ENCODE peak calls at places on chromosomes 12 and 14, in six cellular contexts. One of them, this sample, is unnamed.

GRCh38 chr14:71478542-71478941 is 453.7 kb upstream of the RGS6 start:
- DNase-seq in prostate gland: no peak
- DNase-seq in neural progenitor cell: no peak
- DNase-seq in AG04450: no peak
- DNase-seq in astrocyte: peak; percentile 66
- DNase-seq in heart left ventricle: no peak
- DNase-seq in this sample: no peak

GRCh38 chr12:47158792-47159191 is 79.0 kb upstream of the AMIGO2 start:
- DNase-seq in prostate gland: no peak
- DNase-seq in neural progenitor cell: no peak
- DNase-seq in AG04450: no peak
- DNase-seq in astrocyte: peak; percentile 18
- DNase-seq in heart left ventricle: no peak
- DNase-seq in this sample: no peak

GRCh38 chr14:104706733-104707628 is 17.0 kb upstream of the ADSS1 start:
- DNase-seq in prostate gland: no peak
- DNase-seq in neural progenitor cell: no peak
- DNase-seq in AG04450: no peak
- DNase-seq in astrocyte: no peak
- DNase-seq in heart left ventricle: no peak
- DNase-seq in this sample: no peak

GRCh38 chr12:24396266-24396665 is 446.8 kb upstream of the SOX5 start:
- DNase-seq in prostate gland: no peak
- DNase-seq in neural progenitor cell: peak; percentile 47
- DNase-seq in AG04450: no peak
- DNase-seq in astrocyte: no peak
- DNase-seq in heart left ventricle: no peak
- DNase-seq in this sample: no peak

GRCh38 chr12:3728686-3729085 is 24.2 kb downstream of the CRACR2A start:
- DNase-seq in prostate gland: no peak
- DNase-seq in neural progenitor cell: no peak
- DNase-seq in AG04450: no peak
- DNase-seq in astrocyte: no peak
- DNase-seq in heart left ventricle: no peak
- DNase-seq in this sample: no peak

GRCh38 chr12:13534242-13534641 is 337.7 kb downstream of the EMP1 start:
- DNase-seq in prostate gland: no peak
- DNase-seq in neural progenitor cell: peak; percentile 28
- DNase-seq in AG04450: no peak
- DNase-seq in astrocyte: no peak
- DNase-seq in heart left ventricle: no peak
- DNase-seq in this sample: no peak

GRCh38 chr14:102538598-102539543 is 29.3 kb upstream of the ANKRD9 start:
- DNase-seq in prostate gland: no peak
- DNase-seq in neural progenitor cell: no peak
- DNase-seq in AG04450: no peak
- DNase-seq in astrocyte: no peak
- DNase-seq in heart left ventricle: no peak
- DNase-seq in this sample: no peak

GRCh38 chr14:39467889-39468524 is 35.8 kb upstream of the FBXO33 start:
- DNase-seq in prostate gland: no peak
- DNase-seq in neural progenitor cell: peak; percentile 71
- DNase-seq in AG04450: no peak
- DNase-seq in astrocyte: peak; percentile 22
- DNase-seq in heart left ventricle: no peak
- DNase-seq in this sample: no peak

GRCh38 chr14:35705636-35706035 is 103.5 kb downstream of the RALGAPA1 start:
- DNase-seq in prostate gland: no peak
- DNase-seq in neural progenitor cell: no peak
- DNase-seq in AG04450: no peak
- DNase-seq in astrocyte: no peak
- DNase-seq in heart left ventricle: no peak
- DNase-seq in this sample: no peak

GRCh38 chr12:107801150-107801549 is 26.6 kb downstream of the ASCL4 start:
- DNase-seq in prostate gland: no peak
- DNase-seq in neural progenitor cell: no peak
- DNase-seq in AG04450: no peak
- DNase-seq in astrocyte: peak; percentile 73
- DNase-seq in heart left ventricle: no peak
- DNase-seq in this sample: no peak

GRCh38 chr12:57852195-57852594 is 5.7 kb upstream of the CTDSP2 start:
- DNase-seq in prostate gland: peak; percentile 17
- DNase-seq in neural progenitor cell: no peak
- DNase-seq in AG04450: no peak
- DNase-seq in astrocyte: no peak
- DNase-seq in heart left ventricle: peak; percentile 76
- DNase-seq in this sample: no peak

GRCh38 chr14:72559669-72560068 is 334.2 kb downstream of the DPF3 start:
- DNase-seq in prostate gland: no peak
- DNase-seq in neural progenitor cell: no peak
- DNase-seq in AG04450: no peak
- DNase-seq in astrocyte: no peak
- DNase-seq in heart left ventricle: no peak
- DNase-seq in this sample: peak; percentile 12

GRCh38 chr12:45730116-45730841 is 773 bp downstream of the ARID2 start:
- DNase-seq in prostate gland: peak; percentile 21
- DNase-seq in neural progenitor cell: peak; percentile 76
- DNase-seq in AG04450: no peak
- DNase-seq in astrocyte: peak; percentile 46
- DNase-seq in heart left ventricle: peak; percentile 58
- DNase-seq in this sample: peak; percentile 11

GRCh38 chr12:110179291-110179690 is 55.1 kb downstream of the IFT81 start:
- DNase-seq in prostate gland: no peak
- DNase-seq in neural progenitor cell: no peak
- DNase-seq in AG04450: no peak
- DNase-seq in astrocyte: peak; percentile 58
- DNase-seq in heart left ventricle: no peak
- DNase-seq in this sample: no peak

GRCh38 chr12:100675432-100675831 is 101.9 kb downstream of the GAS2L3 start:
- DNase-seq in prostate gland: no peak
- DNase-seq in neural progenitor cell: no peak
- DNase-seq in AG04450: peak; percentile 47
- DNase-seq in astrocyte: peak; percentile 34
- DNase-seq in heart left ventricle: peak; percentile 52
- DNase-seq in this sample: no peak

GRCh38 chr14:51395361-51395849 is 155.4 kb downstream of the TMX1 start:
- DNase-seq in prostate gland: peak; percentile 80
- DNase-seq in neural progenitor cell: peak; percentile 37
- DNase-seq in AG04450: peak; percentile 82
- DNase-seq in astrocyte: peak; percentile 81
- DNase-seq in heart left ventricle: peak; percentile 66
- DNase-seq in this sample: peak; percentile 88

GRCh38 chr12:116130431-116130830 is 147.1 kb downstream of the MED13L start:
- DNase-seq in prostate gland: no peak
- DNase-seq in neural progenitor cell: no peak
- DNase-seq in AG04450: no peak
- DNase-seq in astrocyte: peak; percentile 78
- DNase-seq in heart left ventricle: no peak
- DNase-seq in this sample: no peak

GRCh38 chr14:37588956-37589737 is 5.9 kb downstream of the FOXA1 start:
- DNase-seq in prostate gland: no peak
- DNase-seq in neural progenitor cell: peak; percentile 32
- DNase-seq in AG04450: no peak
- DNase-seq in astrocyte: no peak
- DNase-seq in heart left ventricle: no peak
- DNase-seq in this sample: no peak

GRCh38 chr12:38137716-38138115 is 178.9 kb upstream of the ALG10B start:
- DNase-seq in prostate gland: no peak
- DNase-seq in neural progenitor cell: no peak
- DNase-seq in AG04450: no peak
- DNase-seq in astrocyte: no peak
- DNase-seq in heart left ventricle: no peak
- DNase-seq in this sample: no peak

GRCh38 chr14:52267501-52268190 is at the start of gene PTGDR:
- DNase-seq in prostate gland: no peak
- DNase-seq in neural progenitor cell: peak; percentile 70
- DNase-seq in AG04450: no peak
- DNase-seq in astrocyte: peak; percentile 8
- DNase-seq in heart left ventricle: peak; percentile 47
- DNase-seq in this sample: no peak

GRCh38 chr14:96626916-96627315 is 124.7 kb downstream of the PAPOLA start:
- DNase-seq in prostate gland: no peak
- DNase-seq in neural progenitor cell: no peak
- DNase-seq in AG04450: no peak
- DNase-seq in astrocyte: no peak
- DNase-seq in heart left ventricle: no peak
- DNase-seq in this sample: no peak

GRCh38 chr14:37616853-37617252 is 21.4 kb downstream of the TTC6 start:
- DNase-seq in prostate gland: no peak
- DNase-seq in neural progenitor cell: no peak
- DNase-seq in AG04450: no peak
- DNase-seq in astrocyte: no peak
- DNase-seq in heart left ventricle: no peak
- DNase-seq in this sample: no peak

GRCh38 chr12:6958609-6959375 is 7.6 kb downstream of the PTPN6 start:
- DNase-seq in prostate gland: no peak
- DNase-seq in neural progenitor cell: no peak
- DNase-seq in AG04450: no peak
- DNase-seq in astrocyte: no peak
- DNase-seq in heart left ventricle: peak; percentile 54
- DNase-seq in this sample: no peak

GRCh38 chr12:104603545-104603973 is 146.8 kb downstream of the CHST11 start:
- DNase-seq in prostate gland: no peak
- DNase-seq in neural progenitor cell: no peak
- DNase-seq in AG04450: no peak
- DNase-seq in astrocyte: peak; percentile 90
- DNase-seq in heart left ventricle: no peak
- DNase-seq in this sample: peak; percentile 45

GRCh38 chr12:56749853-56750252 is 2.3 kb downstream of the PRIM1 start:
- DNase-seq in prostate gland: no peak
- DNase-seq in neural progenitor cell: no peak
- DNase-seq in AG04450: no peak
- DNase-seq in astrocyte: no peak
- DNase-seq in heart left ventricle: no peak
- DNase-seq in this sample: no peak

GRCh38 chr12:11836964-11837286 is 187.5 kb downstream of the ETV6 start:
- DNase-seq in prostate gland: no peak
- DNase-seq in neural progenitor cell: no peak
- DNase-seq in AG04450: no peak
- DNase-seq in astrocyte: no peak
- DNase-seq in heart left ventricle: no peak
- DNase-seq in this sample: no peak

GRCh38 chr12:11834104-11834812 is 184.8 kb downstream of the ETV6 start:
- DNase-seq in prostate gland: no peak
- DNase-seq in neural progenitor cell: no peak
- DNase-seq in AG04450: no peak
- DNase-seq in astrocyte: peak; percentile 40
- DNase-seq in heart left ventricle: no peak
- DNase-seq in this sample: no peak

GRCh38 chr12:11836282-11836963 is 186.9 kb downstream of the ETV6 start:
- DNase-seq in prostate gland: no peak
- DNase-seq in neural progenitor cell: no peak
- DNase-seq in AG04450: no peak
- DNase-seq in astrocyte: no peak
- DNase-seq in heart left ventricle: peak; percentile 53
- DNase-seq in this sample: no peak

GRCh38 chr12:11833174-11833895 is 183.9 kb downstream of the ETV6 start:
- DNase-seq in prostate gland: no peak
- DNase-seq in neural progenitor cell: no peak
- DNase-seq in AG04450: no peak
- DNase-seq in astrocyte: no peak
- DNase-seq in heart left ventricle: no peak
- DNase-seq in this sample: no peak

GRCh38 chr12:11834925-11835324 is 185.5 kb downstream of the ETV6 start:
- DNase-seq in prostate gland: no peak
- DNase-seq in neural progenitor cell: no peak
- DNase-seq in AG04450: no peak
- DNase-seq in astrocyte: no peak
- DNase-seq in heart left ventricle: no peak
- DNase-seq in this sample: no peak
- H3K27ac ChIP-seq in prostate gland: no peak overlapping the region
- H3K27ac ChIP-seq in neural progenitor cell: no peak overlapping the region
- H3K27ac ChIP-seq in AG04450: no peak overlapping the region
- H3K27ac ChIP-seq in astrocyte: no peak overlapping the region
- H3K27ac ChIP-seq in heart left ventricle: no peak overlapping the region
- H3K27ac ChIP-seq in this sample: no peak overlapping the region

GRCh38 chr14:103543140-103543539 is 14.1 kb downstream of the TRMT61A start:
- DNase-seq in prostate gland: no peak
- DNase-seq in neural progenitor cell: no peak
- DNase-seq in AG04450: no peak
- DNase-seq in astrocyte: no peak
- DNase-seq in heart left ventricle: peak; percentile 28
- DNase-seq in this sample: no peak

GRCh38 chr14:103540816-103541493 is 12.0 kb downstream of the TRMT61A start:
- DNase-seq in prostate gland: no peak
- DNase-seq in neural progenitor cell: no peak
- DNase-seq in AG04450: no peak
- DNase-seq in astrocyte: no peak
- DNase-seq in heart left ventricle: peak; percentile 39
- DNase-seq in this sample: peak; percentile 46

GRCh38 chr14:103541494-103541943 is 12.5 kb downstream of the TRMT61A start:
- DNase-seq in prostate gland: no peak
- DNase-seq in neural progenitor cell: no peak
- DNase-seq in AG04450: no peak
- DNase-seq in astrocyte: no peak
- DNase-seq in heart left ventricle: peak; percentile 22
- DNase-seq in this sample: no peak

GRCh38 chr14:103542545-103543088 is 13.6 kb downstream of the TRMT61A start:
- DNase-seq in prostate gland: no peak
- DNase-seq in neural progenitor cell: peak; percentile 97
- DNase-seq in AG04450: no peak
- DNase-seq in astrocyte: no peak
- DNase-seq in heart left ventricle: peak; percentile 83
- DNase-seq in this sample: no peak

GRCh38 chr14:103541944-103542544 is 13.0 kb downstream of the TRMT61A start:
- DNase-seq in prostate gland: no peak
- DNase-seq in neural progenitor cell: peak; percentile 65
- DNase-seq in AG04450: no peak
- DNase-seq in astrocyte: no peak
- DNase-seq in heart left ventricle: peak; percentile 38
- DNase-seq in this sample: no peak
- TF ChIP-seq CTCF in prostate gland: no peak
- TF ChIP-seq CTCF in neural progenitor cell: peak; percentile 6
- TF ChIP-seq CTCF in AG04450: no peak
- TF ChIP-seq CTCF in astrocyte: no peak
- TF ChIP-seq CTCF in heart left ventricle: no peak
- TF ChIP-seq CTCF in this sample: no peak

DNA sequence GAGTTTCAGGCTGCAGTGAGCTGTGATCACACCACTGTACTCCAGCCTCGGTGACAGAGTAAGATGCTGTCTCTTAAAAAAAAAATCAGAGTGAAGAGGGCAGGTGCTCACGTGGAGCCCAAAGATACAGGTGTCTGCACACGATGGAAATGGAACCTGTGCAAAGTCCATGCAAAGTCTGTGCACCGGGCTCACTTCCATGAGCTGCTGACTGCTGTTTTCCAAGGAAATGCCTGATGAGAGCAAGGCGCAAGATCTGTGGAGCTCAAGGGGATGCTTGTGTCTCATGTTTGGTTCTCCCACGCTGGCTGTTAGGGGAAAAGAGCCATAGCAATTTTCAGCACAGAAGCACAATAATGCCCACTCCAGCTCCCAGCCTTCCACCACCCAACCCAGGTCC is 27.7 kb upstream of the DICER1 start:
- DNase-seq in prostate gland: no peak
- DNase-seq in neural progenitor cell: no peak
- DNase-seq in AG04450: no peak
- DNase-seq in astrocyte: no peak
- DNase-seq in heart left ventricle: peak; percentile 43
- DNase-seq in this sample: no peak
- H3K27ac ChIP-seq in prostate gland: no peak overlapping the region
- H3K27ac ChIP-seq in neural progenitor cell: no peak overlapping the region
- H3K27ac ChIP-seq in AG04450: no peak overlapping the region
- H3K27ac ChIP-seq in astrocyte: no peak overlapping the region
- H3K27ac ChIP-seq in heart left ventricle: peak overlapping the region; percentile 72
- H3K27ac ChIP-seq in this sample: no peak overlapping the region

GRCh38 chr12:124971603-124972002 is 17.3 kb downstream of the DHX37 start:
- DNase-seq in prostate gland: no peak
- DNase-seq in neural progenitor cell: no peak
- DNase-seq in AG04450: no peak
- DNase-seq in astrocyte: no peak
- DNase-seq in heart left ventricle: no peak
- DNase-seq in this sample: no peak
- TF ChIP-seq CTCF in prostate gland: no peak
- TF ChIP-seq CTCF in neural progenitor cell: no peak
- TF ChIP-seq CTCF in AG04450: no peak
- TF ChIP-seq CTCF in astrocyte: no peak
- TF ChIP-seq CTCF in heart left ventricle: no peak
- TF ChIP-seq CTCF in this sample: no peak

This sample was measured in RWPE1.